ENCODE peak calls at places on chromosomes 4 and X, in five cellular contexts. Y is psoas muscle, I is fibroblast of lung, C is heart right ventricle, N is uterus. H is an unnamed sample.
A peak's percentile ranks its signal among the peaks of the same experiment; 100 is the strongest.

GRCh38 chrX:104270212-104270611 is 15.5 kb upstream of the ESX1 start:
- DNase-seq in C (no peak), N (no peak), I (no peak), Y (no peak), H (no peak)

GRCh38 chr4:78654809-78655208 is 103.2 kb downstream of the ANXA3 start:
- DNase-seq in I (peak; percentile 28), N (no peak), C (no peak), Y (no peak), H (no peak)

GRCh38 chr4:24394041-24394440 is 190.3 kb downstream of the DHX15 start:
- DNase-seq in Y (no peak), N (no peak), C (no peak), I (peak; percentile 92), H (no peak)

GRCh38 chr4:80462537-80463207 is 127.1 kb downstream of the CFAP299 start:
- DNase-seq in I (no peak), N (no peak), C (no peak), Y (no peak), H (no peak)

GRCh38 chr4:188113156-188113555 is 3.8 kb upstream of the TRIML2 start:
- DNase-seq in N (no peak), I (no peak), Y (no peak), C (no peak), H (no peak)

GRCh38 chr4:109801895-109802319 is at the start of gene CFI:
- DNase-seq in N (no peak), C (no peak), Y (no peak), I (peak; percentile 90), H (no peak)

GRCh38 chr4:11614426-11614825 is 185.7 kb upstream of the HS3ST1 start:
- DNase-seq in C (no peak), Y (no peak), I (peak; percentile 59), N (no peak), H (no peak)

GRCh38 chr4:86825511-86825910 is 23.7 kb downstream of the SLC10A6 start:
- DNase-seq in C (no peak), N (no peak), Y (no peak), I (peak; percentile 21), H (no peak)

GRCh38 chr4:124948976-124949597 is 236.6 kb upstream of the ANKRD50 start:
- DNase-seq in N (no peak), I (peak; percentile 90), Y (no peak), C (no peak), H (no peak)

GRCh38 chr4:170139764-170140163 is 50.0 kb upstream of the AADAT start:
- DNase-seq in N (no peak), Y (no peak), I (peak; percentile 74), C (no peak), H (no peak)

GRCh38 chr4:149063007-149063406 is 620.8 kb upstream of the NR3C2 start:
- DNase-seq in N (no peak), C (no peak), I (no peak), Y (no peak), H (no peak)

GRCh38 chrX:150038977-150039599 is 100.8 kb upstream of the EOLA2 start:
- DNase-seq in Y (no peak), C (no peak), I (peak; percentile 57), N (no peak), H (no peak)

GRCh38 chr4:11475871-11476270 is 47.2 kb upstream of the HS3ST1 start:
- DNase-seq in N (no peak), C (no peak), Y (no peak), I (no peak), H (no peak)

GRCh38 chr4:175418511-175418910 is 393.6 kb downstream of the GPM6A start:
- DNase-seq in I (no peak), Y (no peak), N (no peak), C (no peak), H (no peak)

GRCh38 chr4:151484396-151485102 is 75.6 kb downstream of the FHIP1A start:
- DNase-seq in I (peak; percentile 93), Y (no peak), N (no peak), C (no peak), H (no peak)

GRCh38 chr4:27176400-27176799 is 315.8 kb downstream of the STIM2 start:
- DNase-seq in N (no peak), Y (peak; percentile 13), C (no peak), I (peak; percentile 63), H (no peak)

GRCh38 chr4:1753256-1753655 is 31.9 kb downstream of the TACC3 start:
- DNase-seq in N (no peak), Y (no peak), I (no peak), C (no peak), H (no peak)

GRCh38 chr4:158444621-158445020 is 77.1 kb upstream of the RXFP1 start:
- DNase-seq in I (peak; percentile 9), C (no peak), Y (no peak), N (no peak), H (no peak)

GRCh38 chr4:40283413-40283812 is 51.7 kb upstream of the CHRNA9 start:
- DNase-seq in Y (no peak), I (no peak), C (no peak), N (no peak), H (no peak)

GRCh38 chrX:130665214-130665613 is 237.8 kb downstream of the ENOX2 start:
- DNase-seq in I (no peak), N (no peak), Y (no peak), C (no peak), H (no peak)

GRCh38 chrX:56309881-56310280 is 77.7 kb downstream of the KLF8 start:
- DNase-seq in N (no peak), Y (no peak), C (no peak), I (no peak), H (no peak)

GRCh38 chr4:140388015-140388414 is 14.6 kb downstream of the SCOC start:
- DNase-seq in I (no peak), Y (no peak), N (no peak), C (no peak), H (no peak)

GRCh38 chrX:8815460-8816065 is 14.4 kb upstream of the FAM9A start:
- DNase-seq in Y (no peak), I (peak; percentile 27), N (no peak), C (peak; percentile 13), H (no peak)

GRCh38 chr4:1342003-1342402 is 5.0 kb upstream of the UVSSA start:
- DNase-seq in N (no peak), Y (no peak), I (peak; percentile 42), C (no peak), H (no peak)

GRCh38 chr4:109334129-109334528 is 31.7 kb upstream of the COL25A1 start:
- DNase-seq in Y (no peak), C (no peak), N (no peak), I (peak; percentile 56), H (no peak)

GRCh38 chr4:184942447-184943425 is 75.6 kb upstream of the HELT start:
- DNase-seq in N (no peak), I (no peak), C (no peak), Y (no peak), H (no peak)

GRCh38 chrX:12751887-12752286 is 39.3 kb upstream of the PRPS2 start:
- DNase-seq in Y (no peak), C (no peak), N (no peak), I (no peak), H (no peak)

GRCh38 chrX:114075073-114075673 is 508.7 kb upstream of the HTR2C start:
- DNase-seq in Y (no peak), C (no peak), I (no peak), N (no peak), H (no peak)

DNA sequence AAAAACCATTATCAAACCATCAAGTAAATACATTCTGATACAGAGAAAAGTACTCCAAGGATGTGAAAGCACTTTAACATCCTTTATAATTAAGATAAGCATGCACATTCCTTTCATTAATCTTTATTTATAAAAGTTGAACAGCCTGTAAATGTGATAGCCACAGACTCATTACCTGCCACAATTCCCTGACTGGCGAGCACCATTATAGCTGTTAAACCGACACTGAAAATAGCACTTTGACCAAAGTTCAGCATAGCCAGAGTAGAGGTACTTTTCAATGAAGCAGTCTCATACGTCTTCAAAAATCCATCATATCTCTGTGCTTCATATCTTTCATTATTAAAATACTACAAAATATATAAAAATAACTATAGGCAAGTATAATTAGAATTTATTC is 84.7 kb downstream of the ABCB7 start:
- DNase-seq in Y (no peak), C (no peak), I (no peak), N (no peak), H (no peak)
- H3K36me3 ChIP-seq in Y (peaks cover 16% of the 10 kb centered on the region), C (peaks cover 29% of the 10 kb centered on the region), I (no peaks in the 10 kb centered on the region), N (no peaks in the 10 kb centered on the region), H (no peaks in the 10 kb centered on the region)

GRCh38 chr4:33649015-33649414 is 2595.3 kb downstream of the ARAP2 start:
- DNase-seq in C (no peak), N (no peak), I (peak; percentile 9), Y (no peak), H (no peak)
- TF ChIP-seq CTCF in C (no peak), N (no peak), I (peak; percentile 69), Y (no peak), H (no peak)

GRCh38 chr4:99841143-99841542 is 24.5 kb downstream of the DAPP1 start:
- DNase-seq in I (no peak), C (no peak), Y (no peak), N (no peak), H (no peak)

GRCh38 chr4:99845708-99846469 is 29.3 kb downstream of the DAPP1 start:
- DNase-seq in I (no peak), N (no peak), Y (no peak), C (no peak), H (no peak)

GRCh38 chr4:99844048-99844447 is 27.4 kb downstream of the DAPP1 start:
- DNase-seq in C (no peak), Y (no peak), I (no peak), N (no peak), H (no peak)

GRCh38 chr4:99845179-99845578 is 28.6 kb downstream of the DAPP1 start:
- DNase-seq in C (no peak), N (no peak), Y (no peak), I (no peak), H (no peak)

GRCh38 chr4:99843413-99843812 is 26.8 kb downstream of the DAPP1 start:
- DNase-seq in C (no peak), Y (no peak), N (no peak), I (no peak), H (no peak)
- H3K36me3 ChIP-seq in C (peaks cover 22% of the 10 kb centered on the region), Y (no peaks in the 10 kb centered on the region), N (no peaks in the 10 kb centered on the region), I (no peaks in the 10 kb centered on the region), H (no peaks in the 10 kb centered on the region)

GRCh38 chr4:52173470-52174055 is 122.5 kb downstream of the SPATA18 start:
- DNase-seq in N (peak; percentile 40), Y (peak; percentile 62), I (no peak), C (peak; percentile 69), H (no peak)

GRCh38 chr4:52172166-52172565 is 121.1 kb downstream of the SPATA18 start:
- DNase-seq in N (no peak), C (no peak), I (no peak), Y (no peak), H (no peak)
- TF ChIP-seq CTCF in N (no peak), C (no peak), I (peak; percentile 22), Y (no peak), H (no peak)

DNA sequence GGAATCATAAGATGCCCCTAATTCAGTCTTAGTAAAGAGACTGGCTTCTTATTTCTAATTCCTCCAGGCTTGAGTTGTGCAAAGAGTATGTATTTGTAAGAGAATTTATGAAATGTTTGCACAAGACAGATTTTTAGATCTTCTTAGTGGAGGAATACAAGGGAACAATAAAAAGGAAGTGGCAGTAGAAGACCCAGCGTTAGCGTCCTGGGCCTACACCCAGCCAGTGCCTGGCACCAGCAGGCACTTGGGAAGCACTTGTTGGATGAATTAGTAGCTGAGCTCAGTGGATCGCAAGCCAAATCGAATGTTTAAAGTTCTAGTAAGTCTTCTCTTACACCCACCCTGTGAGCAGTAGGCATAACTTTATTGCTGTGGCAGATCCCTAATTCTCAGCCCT is 157.4 kb downstream of the PTTG2 start:
- DNase-seq in C (no peak), Y (no peak), I (no peak), N (no peak), H (no peak)
- H3K36me3 ChIP-seq in C (peaks cover 80% of the 10 kb centered on the region), Y (peaks cover 70% of the 10 kb centered on the region), I (peaks cover 6% of the 10 kb centered on the region), N (no peaks in the 10 kb centered on the region), H (peaks cover 10% of the 10 kb centered on the region)

GRCh38 chr4:177579649-177580048 is 137.4 kb upstream of the AGA start:
- DNase-seq in I (no peak), Y (no peak), C (no peak), N (no peak), H (no peak)
- TF ChIP-seq CTCF in I (peak; percentile 40), Y (no peak), C (no peak), N (no peak), H (no peak)